ENCODE peak calls at places on chromosomes 4 and X, in six cellular contexts. F, C, L, Y, H and M are unnamed samples.

GRCh38 chr4:77158487-77158861 is 1.5 kb downstream of the CCNG2 start:
- DNase-seq in C (no peak), Y (no peak), F (no peak), H (no peak), L (no peak), M (no peak)

GRCh38 chr4:73673286-73673685 is 53.0 kb upstream of the RASSF6 start:
- DNase-seq in H (no peak), F (no peak), L (no peak), C (no peak), Y (no peak), M (no peak)

GRCh38 chrX:93932471-93933220 is 258.6 kb downstream of the FAM133A start:
- DNase-seq in H (no peak), F (peak), Y (peak), C (no peak), L (no peak), M (no peak)

GRCh38 chrX:154123241-154124219 is 20.5 kb upstream of the OPN1LW start:
- DNase-seq in F (no peak), Y (peak), H (peak), C (peak), L (no peak), M (no peak)

GRCh38 chrX:133215747-133216146 is 2.4 kb downstream of the TFDP3 start:
- DNase-seq in F (no peak), L (peak), C (no peak), H (no peak), Y (no peak), M (no peak)

GRCh38 chr4:163991268-163991667 is 496.8 kb downstream of the TMA16 start:
- DNase-seq in L (no peak), H (no peak), C (no peak), F (no peak), Y (no peak), M (no peak)

GRCh38 chr4:5865896-5866599 is 26.8 kb downstream of the CRMP1 start:
- DNase-seq in F (no peak), H (no peak), C (peak), Y (no peak), L (no peak), M (no peak)

GRCh38 chr4:60078984-60079383 is 1121.1 kb upstream of the ADGRL3 start:
- DNase-seq in C (no peak), L (no peak), Y (no peak), F (no peak), H (no peak), M (no peak)

GRCh38 chrX:15465896-15466651 is 27.1 kb downstream of the PIR start:
- DNase-seq in F (no peak), L (no peak), C (no peak), Y (no peak), H (no peak), M (no peak)

GRCh38 chr4:56745082-56745481 is 64.0 kb upstream of the HOPX start:
- DNase-seq in Y (no peak), C (no peak), F (no peak), L (no peak), H (no peak), M (no peak)

GRCh38 chr4:32858971-32859370 is 2138.8 kb downstream of the PCDH7 start:
- DNase-seq in L (no peak), F (no peak), C (peak), H (no peak), Y (no peak), M (no peak)

GRCh38 chrX:72297953-72298730 is 7.6 kb downstream of the CITED1 start:
- DNase-seq in L (no peak), C (no peak), H (peak), Y (no peak), F (no peak), M (no peak)

GRCh38 chr4:89254847-89255246 is 52.8 kb downstream of the GPRIN3 start:
- DNase-seq in C (peak), H (peak), F (no peak), L (no peak), Y (no peak), M (no peak)

GRCh38 chr4:111689214-111689613 is 456.0 kb upstream of the FAM241A start:
- DNase-seq in F (no peak), L (no peak), H (no peak), Y (no peak), C (peak), M (no peak)

GRCh38 chr4:168269879-168270278 is 48.7 kb downstream of the DDX60 start:
- DNase-seq in C (no peak), Y (no peak), L (no peak), F (no peak), H (no peak), M (no peak)

GRCh38 chr4:3376266-3376665 is 65.5 kb upstream of the HGFAC start:
- DNase-seq in H (no peak), Y (no peak), F (no peak), C (no peak), L (no peak), M (no peak)

GRCh38 chrX:120726294-120726693 is 96.4 kb upstream of the C1GALT1C1 start:
- DNase-seq in C (no peak), H (peak), F (no peak), Y (no peak), L (no peak), M (no peak)

GRCh38 chrX:19746919-19747671 is 140.3 kb downstream of the SH3KBP1 start:
- DNase-seq in H (no peak), C (no peak), F (no peak), Y (no peak), L (no peak), M (no peak)

GRCh38 chr4:158769175-158769831 is 477 bp downstream of the FNIP2 start:
- DNase-seq in F (no peak), C (no peak), H (no peak), Y (no peak), L (no peak), M (peak)

GRCh38 chr4:22417408-22417807 is 98.5 kb downstream of the ADGRA3 start:
- DNase-seq in C (no peak), Y (no peak), L (no peak), F (no peak), H (no peak), M (no peak)

GRCh38 chr4:41146196-41146595 is 68.1 kb downstream of the APBB2 start:
- DNase-seq in L (no peak), C (no peak), Y (no peak), H (no peak), F (no peak), M (no peak)

GRCh38 chr4:24862073-24862751 is 50.6 kb downstream of the CCDC149 start:
- DNase-seq in Y (no peak), H (no peak), L (no peak), F (no peak), C (no peak), M (no peak)

GRCh38 chrX:7414753-7415152 is 266.8 kb upstream of the PUDP start:
- DNase-seq in F (no peak), H (no peak), L (no peak), Y (no peak), C (no peak), M (no peak)

GRCh38 chr4:113169368-113169767 is 119.9 kb downstream of the ANK2 start:
- DNase-seq in H (no peak), Y (no peak), L (no peak), C (peak), F (no peak), M (no peak)

GRCh38 chr4:100288167-100288566 is 97.9 kb upstream of the DDIT4L start:
- DNase-seq in H (no peak), Y (no peak), C (no peak), L (no peak), F (no peak), M (no peak)

GRCh38 chr4:1396806-1397455 is 9.3 kb downstream of the NKX1-1 start:
- DNase-seq in H (no peak), L (no peak), F (no peak), Y (no peak), C (no peak), M (no peak)

GRCh38 chr4:16524911-16525574 is 298.8 kb upstream of the TAPT1 start:
- DNase-seq in H (no peak), F (no peak), L (no peak), C (no peak), Y (no peak), M (no peak)

GRCh38 chrX:74248889-74249288 is 55.1 kb upstream of the ZCCHC13 start:
- DNase-seq in F (no peak), L (no peak), C (no peak), H (no peak), Y (no peak), M (no peak)